ENCODE peak calls at places on chromosomes 16 and 17, in eight cellular contexts. One of them, this sample, is unnamed.

GRCh38 chr16:57264381-57264780 is 19.3 kb downstream of the ARL2BP start:
- DNase-seq in transverse colon: no peak
- DNase-seq in tibial nerve: no peak
- DNase-seq in ovary: peak
- DNase-seq in suprapubic skin: peak
- DNase-seq in A549: no peak
- DNase-seq in stomach: no peak
- DNase-seq in sigmoid colon: peak
- DNase-seq in this sample: no peak

GRCh38 chr16:55703003-55704001 is 47.5 kb downstream of the SLC6A2 start:
- DNase-seq in ovary: no peak
- DNase-seq in tibial nerve: no peak
- DNase-seq in stomach: no peak
- DNase-seq in A549: peak
- DNase-seq in sigmoid colon: no peak
- DNase-seq in transverse colon: no peak
- DNase-seq in suprapubic skin: no peak
- DNase-seq in this sample: no peak

GRCh38 chr17:51598824-51599223 is 338.5 kb downstream of the UTP18 start:
- DNase-seq in stomach: no peak
- DNase-seq in tibial nerve: no peak
- DNase-seq in sigmoid colon: no peak
- DNase-seq in ovary: no peak
- DNase-seq in transverse colon: no peak
- DNase-seq in suprapubic skin: no peak
- DNase-seq in A549: no peak
- DNase-seq in this sample: no peak

GRCh38 chr16:88773812-88774291 is 11.2 kb downstream of the PIEZO1 start:
- DNase-seq in transverse colon: peak
- DNase-seq in ovary: peak
- DNase-seq in sigmoid colon: peak
- DNase-seq in A549: no peak
- DNase-seq in suprapubic skin: no peak
- DNase-seq in stomach: peak
- DNase-seq in tibial nerve: no peak
- DNase-seq in this sample: peak

GRCh38 chr17:416293-417206 is 63.9 kb upstream of the RPH3AL start:
- DNase-seq in transverse colon: peak
- DNase-seq in tibial nerve: no peak
- DNase-seq in suprapubic skin: no peak
- DNase-seq in sigmoid colon: no peak
- DNase-seq in stomach: peak
- DNase-seq in ovary: no peak
- DNase-seq in A549: no peak
- DNase-seq in this sample: no peak

GRCh38 chr16:15502041-15502725 is 67.8 kb downstream of the BMERB1 start:
- DNase-seq in sigmoid colon: no peak
- DNase-seq in stomach: no peak
- DNase-seq in transverse colon: no peak
- DNase-seq in ovary: no peak
- DNase-seq in suprapubic skin: no peak
- DNase-seq in tibial nerve: no peak
- DNase-seq in A549: peak
- DNase-seq in this sample: no peak

GRCh38 chr17:28384281-28385036 is 13.0 kb downstream of the SARM1 start:
- DNase-seq in tibial nerve: no peak
- DNase-seq in ovary: no peak
- DNase-seq in transverse colon: peak
- DNase-seq in A549: no peak
- DNase-seq in suprapubic skin: peak
- DNase-seq in stomach: peak
- DNase-seq in sigmoid colon: no peak
- DNase-seq in this sample: peak

GRCh38 chr17:9766970-9767369 is 24.4 kb downstream of the DHRS7C start:
- DNase-seq in tibial nerve: no peak
- DNase-seq in A549: no peak
- DNase-seq in ovary: no peak
- DNase-seq in suprapubic skin: no peak
- DNase-seq in stomach: no peak
- DNase-seq in sigmoid colon: no peak
- DNase-seq in transverse colon: no peak
- DNase-seq in this sample: no peak

GRCh38 chr17:61536417-61536955 is 54.5 kb downstream of the NACA2 start:
- DNase-seq in sigmoid colon: no peak
- DNase-seq in transverse colon: no peak
- DNase-seq in stomach: no peak
- DNase-seq in suprapubic skin: no peak
- DNase-seq in A549: no peak
- DNase-seq in tibial nerve: no peak
- DNase-seq in ovary: no peak
- DNase-seq in this sample: no peak

GRCh38 chr17:16929281-16929680 is 42.6 kb downstream of the TNFRSF13B start:
- DNase-seq in ovary: no peak
- DNase-seq in transverse colon: no peak
- DNase-seq in sigmoid colon: peak
- DNase-seq in tibial nerve: no peak
- DNase-seq in stomach: no peak
- DNase-seq in suprapubic skin: peak
- DNase-seq in A549: no peak
- DNase-seq in this sample: no peak

GRCh38 chr16:73209190-73209589 is 161.3 kb upstream of the ZFHX3 start:
- DNase-seq in transverse colon: no peak
- DNase-seq in A549: no peak
- DNase-seq in tibial nerve: no peak
- DNase-seq in suprapubic skin: no peak
- DNase-seq in stomach: no peak
- DNase-seq in sigmoid colon: no peak
- DNase-seq in ovary: no peak
- DNase-seq in this sample: no peak

GRCh38 chr17:45234641-45235040 is 13.0 kb downstream of the FMNL1 start:
- DNase-seq in suprapubic skin: no peak
- DNase-seq in transverse colon: no peak
- DNase-seq in A549: peak
- DNase-seq in tibial nerve: no peak
- DNase-seq in sigmoid colon: no peak
- DNase-seq in stomach: no peak
- DNase-seq in ovary: no peak
- DNase-seq in this sample: no peak

GRCh38 chr17:75658237-75658636 is 8.7 kb downstream of the RECQL5 start:
- DNase-seq in sigmoid colon: no peak
- DNase-seq in ovary: peak
- DNase-seq in A549: no peak
- DNase-seq in stomach: no peak
- DNase-seq in tibial nerve: no peak
- DNase-seq in suprapubic skin: no peak
- DNase-seq in transverse colon: no peak
- DNase-seq in this sample: no peak
- TF ChIP-seq EP300 in sigmoid colon: no peak
- TF ChIP-seq EP300 in ovary: no peak
- TF ChIP-seq EP300 in A549: no peak
- TF ChIP-seq EP300 in stomach: no peak
- TF ChIP-seq EP300 in tibial nerve: no peak
- TF ChIP-seq EP300 in suprapubic skin: no peak
- TF ChIP-seq EP300 in transverse colon: no peak
- TF ChIP-seq EP300 in this sample: no peak

DNA sequence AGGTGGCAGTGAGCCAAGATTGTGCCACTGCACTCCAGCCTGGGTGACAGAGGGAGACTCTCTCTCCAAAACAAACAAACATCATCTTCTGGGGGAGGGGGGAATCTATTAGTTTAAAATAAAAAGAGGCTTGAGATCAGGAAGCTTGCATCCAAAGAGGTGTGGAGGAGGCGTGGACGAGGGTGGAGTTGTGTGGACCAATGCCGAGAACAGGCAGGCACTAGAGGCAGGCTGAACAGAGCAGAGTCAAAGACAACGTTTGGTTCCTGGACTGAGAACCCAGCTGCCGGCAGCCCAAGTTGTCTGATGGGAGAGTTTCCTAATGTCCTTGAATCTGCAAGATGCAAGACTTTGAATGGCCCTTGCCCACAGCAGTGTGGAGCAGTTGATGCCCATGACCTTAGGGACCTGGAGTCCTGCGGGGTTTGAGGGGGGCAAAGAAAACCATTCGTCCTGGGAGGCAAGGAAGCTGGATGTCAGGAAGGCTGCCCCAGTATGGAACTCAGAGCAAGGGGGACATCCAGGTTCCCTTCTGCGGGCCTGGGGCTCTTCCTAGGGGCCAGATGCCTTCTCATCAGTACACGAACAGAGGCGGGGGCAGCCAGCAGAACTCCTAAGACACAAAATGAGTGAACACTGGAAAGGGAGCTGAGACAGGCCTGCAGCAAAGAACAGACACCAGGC is 9.2 kb downstream of the TBC1D16 start:
- DNase-seq in ovary: no peak
- DNase-seq in A549: no peak
- DNase-seq in sigmoid colon: no peak
- DNase-seq in stomach: peak
- DNase-seq in transverse colon: peak
- DNase-seq in suprapubic skin: no peak
- DNase-seq in tibial nerve: peak
- DNase-seq in this sample: no peak
- TF ChIP-seq EP300 in ovary: no peak
- TF ChIP-seq EP300 in A549: no peak
- TF ChIP-seq EP300 in sigmoid colon: no peak
- TF ChIP-seq EP300 in stomach: no peak
- TF ChIP-seq EP300 in transverse colon: no peak
- TF ChIP-seq EP300 in suprapubic skin: no peak
- TF ChIP-seq EP300 in tibial nerve: no peak
- TF ChIP-seq EP300 in this sample: no peak

GRCh38 chr17:38324141-38324540 is 19.6 kb downstream of the GPR179 start:
- DNase-seq in transverse colon: no peak
- DNase-seq in ovary: no peak
- DNase-seq in A549: no peak
- DNase-seq in stomach: no peak
- DNase-seq in suprapubic skin: no peak
- DNase-seq in tibial nerve: no peak
- DNase-seq in sigmoid colon: no peak
- DNase-seq in this sample: no peak
- TF ChIP-seq EP300 in transverse colon: no peak
- TF ChIP-seq EP300 in ovary: no peak
- TF ChIP-seq EP300 in A549: no peak
- TF ChIP-seq EP300 in stomach: no peak
- TF ChIP-seq EP300 in suprapubic skin: no peak
- TF ChIP-seq EP300 in tibial nerve: no peak
- TF ChIP-seq EP300 in sigmoid colon: no peak
- TF ChIP-seq EP300 in this sample: no peak

GRCh38 chr16:50273888-50274770 is 7.8 kb downstream of the ADCY7 start:
- DNase-seq in transverse colon: peak
- DNase-seq in sigmoid colon: no peak
- DNase-seq in A549: no peak
- DNase-seq in tibial nerve: no peak
- DNase-seq in suprapubic skin: peak
- DNase-seq in stomach: no peak
- DNase-seq in ovary: peak
- DNase-seq in this sample: no peak

GRCh38 chr16:50274771-50275415 is 8.5 kb downstream of the ADCY7 start:
- DNase-seq in transverse colon: no peak
- DNase-seq in stomach: no peak
- DNase-seq in tibial nerve: no peak
- DNase-seq in sigmoid colon: no peak
- DNase-seq in A549: no peak
- DNase-seq in ovary: peak
- DNase-seq in suprapubic skin: peak
- DNase-seq in this sample: no peak

GRCh38 chr16:50275428-50276127 is 9.2 kb downstream of the ADCY7 start:
- DNase-seq in tibial nerve: no peak
- DNase-seq in sigmoid colon: no peak
- DNase-seq in ovary: peak
- DNase-seq in A549: no peak
- DNase-seq in stomach: no peak
- DNase-seq in suprapubic skin: peak
- DNase-seq in transverse colon: no peak
- DNase-seq in this sample: no peak

GRCh38 chr16:50276801-50277560 is 10.6 kb downstream of the ADCY7 start:
- DNase-seq in tibial nerve: no peak
- DNase-seq in stomach: no peak
- DNase-seq in sigmoid colon: no peak
- DNase-seq in suprapubic skin: peak
- DNase-seq in transverse colon: no peak
- DNase-seq in A549: peak
- DNase-seq in ovary: peak
- DNase-seq in this sample: no peak

GRCh38 chr16:50276128-50276444 is 9.7 kb downstream of the ADCY7 start:
- DNase-seq in stomach: no peak
- DNase-seq in sigmoid colon: no peak
- DNase-seq in tibial nerve: no peak
- DNase-seq in suprapubic skin: no peak
- DNase-seq in ovary: peak
- DNase-seq in transverse colon: no peak
- DNase-seq in A549: no peak
- DNase-seq in this sample: no peak
- TF ChIP-seq EP300 in stomach: no peak
- TF ChIP-seq EP300 in sigmoid colon: no peak
- TF ChIP-seq EP300 in tibial nerve: no peak
- TF ChIP-seq EP300 in suprapubic skin: no peak
- TF ChIP-seq EP300 in ovary: no peak
- TF ChIP-seq EP300 in transverse colon: no peak
- TF ChIP-seq EP300 in A549: no peak
- TF ChIP-seq EP300 in this sample: no peak

GRCh38 chr17:66399441-66399840 is 97.0 kb downstream of the PRKCA start:
- DNase-seq in tibial nerve: no peak
- DNase-seq in stomach: no peak
- DNase-seq in suprapubic skin: no peak
- DNase-seq in sigmoid colon: no peak
- DNase-seq in transverse colon: no peak
- DNase-seq in A549: no peak
- DNase-seq in ovary: no peak
- DNase-seq in this sample: no peak

GRCh38 chr17:66398617-66399016 is 96.2 kb downstream of the PRKCA start:
- DNase-seq in stomach: no peak
- DNase-seq in suprapubic skin: no peak
- DNase-seq in tibial nerve: no peak
- DNase-seq in ovary: no peak
- DNase-seq in transverse colon: no peak
- DNase-seq in A549: no peak
- DNase-seq in sigmoid colon: no peak
- DNase-seq in this sample: no peak

GRCh38 chr17:66395961-66396360 is 93.5 kb downstream of the PRKCA start:
- DNase-seq in A549: no peak
- DNase-seq in suprapubic skin: no peak
- DNase-seq in transverse colon: no peak
- DNase-seq in ovary: no peak
- DNase-seq in sigmoid colon: no peak
- DNase-seq in tibial nerve: no peak
- DNase-seq in stomach: no peak
- DNase-seq in this sample: no peak

GRCh38 chr17:66398059-66398458 is 95.6 kb downstream of the PRKCA start:
- DNase-seq in suprapubic skin: no peak
- DNase-seq in A549: no peak
- DNase-seq in stomach: no peak
- DNase-seq in tibial nerve: no peak
- DNase-seq in sigmoid colon: no peak
- DNase-seq in transverse colon: no peak
- DNase-seq in ovary: no peak
- DNase-seq in this sample: no peak

DNA sequence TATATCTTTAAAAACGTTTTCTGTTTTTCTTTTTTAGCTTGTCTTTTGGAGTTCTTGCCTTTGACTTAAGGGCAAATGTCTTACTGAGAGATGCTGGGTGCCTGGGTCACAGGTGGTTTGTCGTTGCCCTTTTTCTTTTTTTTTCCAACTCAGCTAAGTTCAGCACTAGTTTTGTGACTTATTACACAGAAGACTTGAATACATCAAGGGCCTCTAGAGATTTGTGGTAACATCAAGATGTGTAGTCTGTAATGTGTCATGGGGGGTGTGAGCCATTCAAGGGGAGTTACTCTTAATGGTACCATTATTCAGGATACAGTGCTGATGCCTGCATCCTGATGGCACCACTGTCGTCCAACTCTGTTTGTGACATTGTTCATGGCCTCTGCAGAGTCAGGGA is 95.1 kb downstream of the PRKCA start:
- DNase-seq in tibial nerve: no peak
- DNase-seq in suprapubic skin: no peak
- DNase-seq in transverse colon: no peak
- DNase-seq in sigmoid colon: no peak
- DNase-seq in stomach: no peak
- DNase-seq in ovary: no peak
- DNase-seq in A549: no peak
- DNase-seq in this sample: no peak
- TF ChIP-seq EP300 in tibial nerve: no peak
- TF ChIP-seq EP300 in suprapubic skin: no peak
- TF ChIP-seq EP300 in transverse colon: no peak
- TF ChIP-seq EP300 in sigmoid colon: no peak
- TF ChIP-seq EP300 in stomach: no peak
- TF ChIP-seq EP300 in ovary: no peak
- TF ChIP-seq EP300 in A549: no peak
- TF ChIP-seq EP300 in this sample: no peak

This sample was measured in upper lobe of left lung.